ENCODE peak calls at places on chromosomes 2 and 18, in ten cellular contexts. N, I, B, M, P, E, R, O, J and V are unnamed samples.

GRCh38 chr2:98895221-98895620 is 40.8 kb downstream of the CRACDL start:
- DNase-seq in N (no peak), I (peak; percentile 2), B (no peak), M (no peak), P (no peak), E (no peak), R (no peak), O (no peak), J (no peak), V (no peak)

GRCh38 chr2:63856302-63856600 is 14.6 kb downstream of the UGP2 start:
- DNase-seq in N (no peak), I (no peak), B (no peak), M (no peak), P (no peak), E (no peak), R (no peak), O (no peak), J (no peak), V (no peak)

GRCh38 chr2:212922701-212923100 is 228.7 kb downstream of the IKZF2 start:
- DNase-seq in N (no peak), I (no peak), B (no peak), M (no peak), P (no peak), E (no peak), R (no peak), O (no peak), J (no peak), V (no peak)

GRCh38 chr2:206274434-206275273 is at the start of gene ZDBF2:
- DNase-seq in N (peak; percentile 59), I (peak; percentile 83), B (peak; percentile 66), M (peak; percentile 62), P (peak; percentile 63), E (peak; percentile 69), R (no peak), O (no peak), J (peak; percentile 66), V (no peak)

GRCh38 chr2:159609933-159610523 is 6.3 kb downstream of the BAZ2B start:
- DNase-seq in N (no peak), I (no peak), B (no peak), M (no peak), P (no peak), E (no peak), R (no peak), O (peak; percentile 28), J (no peak), V (no peak)

GRCh38 chr2:197378494-197378972 is 56.3 kb downstream of the SF3B1 start:
- DNase-seq in N (peak; percentile 52), I (peak; percentile 70), B (peak; percentile 52), M (peak; percentile 48), P (peak; percentile 51), E (no peak), R (no peak), O (peak; percentile 54), J (peak; percentile 53), V (no peak)

GRCh38 chr18:13566941-13567762 is 159.2 kb downstream of the FAM210A start:
- DNase-seq in N (peak; percentile 47), I (no peak), B (no peak), M (no peak), P (no peak), E (peak; percentile 82), R (peak; percentile 89), O (no peak), J (no peak), V (no peak)

GRCh38 chr2:137837830-137838229 is 126.4 kb upstream of the HNMT start:
- DNase-seq in N (no peak), I (no peak), B (no peak), M (no peak), P (no peak), E (no peak), R (no peak), O (no peak), J (no peak), V (no peak)

GRCh38 chr18:60027397-60027796 is 127.6 kb downstream of the PMAIP1 start:
- DNase-seq in N (no peak), I (no peak), B (peak; percentile 35), M (no peak), P (no peak), E (no peak), R (no peak), O (peak; percentile 15), J (no peak), V (no peak)

GRCh38 chr2:24512404-24512803 is 21.4 kb downstream of the NCOA1 start:
- DNase-seq in N (no peak), I (no peak), B (no peak), M (no peak), P (no peak), E (no peak), R (no peak), O (no peak), J (no peak), V (no peak)

GRCh38 chr18:42174909-42175308 is 219.9 kb downstream of the PIK3C3 start:
- DNase-seq in N (no peak), I (no peak), B (no peak), M (no peak), P (no peak), E (no peak), R (no peak), O (no peak), J (no peak), V (no peak)

GRCh38 chr18:3454365-3455089 is 4.6 kb downstream of the TGIF1 start:
- DNase-seq in N (peak; percentile 39), I (no peak), B (peak; percentile 80), M (peak; percentile 58), P (no peak), E (no peak), R (peak; percentile 19), O (peak; percentile 66), J (peak; percentile 23), V (no peak)

GRCh38 chr2:189372688-189373257 is 68.5 kb upstream of the WDR75 start:
- DNase-seq in N (no peak), I (no peak), B (no peak), M (no peak), P (no peak), E (no peak), R (no peak), O (no peak), J (no peak), V (no peak)

GRCh38 chr2:172438064-172438421 is 10.7 kb downstream of the ITGA6 start:
- DNase-seq in N (no peak), I (no peak), B (peak; percentile 18), M (no peak), P (no peak), E (no peak), R (no peak), O (no peak), J (no peak), V (no peak)
- H3K4me1 ChIP-seq in N (peaks cover 62% of the 10 kb centered on the region), I (peaks cover 62% of the 10 kb centered on the region), B (peaks cover 60% of the 10 kb centered on the region), M (no peaks in the 10 kb centered on the region), P (peaks cover 69% of the 10 kb centered on the region), E (no peaks in the 10 kb centered on the region), R (peaks cover 13% of the 10 kb centered on the region), O (peaks cover 91% of the 10 kb centered on the region), J (no peaks in the 10 kb centered on the region), V (no peaks in the 10 kb centered on the region)

GRCh38 chr2:227038550-227039189 is 125.3 kb downstream of the COL4A4 start:
- DNase-seq in N (no peak), I (no peak), B (no peak), M (no peak), P (no peak), E (no peak), R (no peak), O (peak; percentile 73), J (no peak), V (no peak)

GRCh38 chr2:227033471-227034148 is 130.4 kb downstream of the COL4A4 start:
- DNase-seq in N (peak; percentile 59), I (peak; percentile 86), B (peak; percentile 55), M (peak; percentile 28), P (peak; percentile 70), E (peak; percentile 79), R (no peak), O (peak; percentile 43), J (no peak), V (no peak)

GRCh38 chr2:227031379-227031778 is 132.6 kb downstream of the COL4A4 start:
- DNase-seq in N (no peak), I (no peak), B (no peak), M (no peak), P (no peak), E (no peak), R (no peak), O (no peak), J (no peak), V (no peak)

GRCh38 chr2:227035678-227036077 is 128.3 kb downstream of the COL4A4 start:
- DNase-seq in N (no peak), I (no peak), B (no peak), M (no peak), P (no peak), E (no peak), R (no peak), O (no peak), J (no peak), V (no peak)

DNA sequence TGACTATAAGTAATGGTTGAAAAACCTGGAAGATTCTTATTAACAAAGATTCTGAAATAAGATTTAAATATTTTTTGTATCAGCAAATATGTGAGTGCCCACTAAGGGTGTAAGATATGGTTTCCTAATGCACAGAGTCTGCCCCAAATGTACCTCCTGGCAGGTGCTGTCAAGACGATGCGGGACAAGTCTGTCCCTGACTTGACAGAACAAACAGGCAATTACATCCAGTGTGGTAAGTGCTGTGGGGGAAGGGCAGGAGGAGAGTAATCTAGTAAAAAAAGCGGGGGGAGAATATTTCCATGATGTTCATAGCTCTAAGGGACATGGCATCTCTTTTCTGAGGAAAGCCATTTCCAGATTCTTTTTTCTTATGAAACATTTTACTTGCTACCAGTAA is 127.5 kb downstream of the COL4A4 start:
- DNase-seq in N (no peak), I (no peak), B (no peak), M (no peak), P (no peak), E (no peak), R (no peak), O (no peak), J (no peak), V (no peak)
- TF ChIP-seq EP300 in N (no peak), I (no peak), B (no peak), M (no peak), P (no peak), E (no peak), R (no peak), O (no peak), J (no peak), V (no peak)

DNA sequence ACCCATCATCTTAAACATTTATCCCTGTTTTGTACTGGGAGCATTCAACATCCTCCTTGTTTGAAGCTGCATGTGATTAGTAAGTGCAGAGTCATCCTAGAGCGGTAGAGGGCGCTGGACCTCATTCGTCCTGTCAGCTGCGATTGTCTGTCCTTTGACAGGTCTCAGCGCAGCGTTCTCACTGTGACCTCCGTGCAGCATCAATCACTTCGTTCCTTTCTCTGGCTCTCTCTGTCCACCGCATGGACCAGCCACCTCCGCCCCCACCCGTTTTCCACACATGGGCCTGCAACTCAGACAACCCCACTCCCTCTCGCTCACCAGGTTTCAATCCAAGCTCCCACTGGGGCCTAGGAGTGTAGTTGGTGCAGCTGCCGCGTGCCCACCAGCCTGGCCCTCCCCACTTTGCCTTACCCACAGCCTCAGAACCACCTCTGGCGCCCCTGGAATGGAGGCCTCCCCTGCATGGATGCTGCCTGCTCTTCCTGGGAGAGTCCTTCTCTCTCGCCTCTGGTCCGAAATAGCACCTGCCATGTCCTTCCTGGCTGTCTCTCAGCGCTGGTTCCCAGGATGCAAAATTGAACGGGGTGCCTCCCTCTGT is 90.5 kb downstream of the NDUFA10 start:
- DNase-seq in N (peak; percentile 71), I (peak; percentile 85), B (peak; percentile 50), M (peak; percentile 55), P (peak; percentile 62), E (peak; percentile 84), R (no peak), O (peak; percentile 74), J (no peak), V (peak; percentile 62)
- H3K4me1 ChIP-seq in N (no peaks in the 10 kb centered on the region), I (no peaks in the 10 kb centered on the region), B (no peaks in the 10 kb centered on the region), M (no peaks in the 10 kb centered on the region), P (peaks cover 6% of the 10 kb centered on the region), E (peaks cover 4% of the 10 kb centered on the region), R (no peaks in the 10 kb centered on the region), O (no peaks in the 10 kb centered on the region), J (no peaks in the 10 kb centered on the region), V (no peaks in the 10 kb centered on the region)

GRCh38 chr2:192286093-192286701 is 91.5 kb upstream of the TMEFF2 start:
- DNase-seq in N (no peak), I (no peak), B (peak; percentile 53), M (no peak), P (no peak), E (no peak), R (no peak), O (peak; percentile 35), J (no peak), V (no peak)
- TF ChIP-seq EP300 in N (no peak), I (no peak), B (no peak), M (no peak), P (no peak), E (no peak), R (no peak), O (no peak), J (no peak), V (no peak)